ENCODE peak calls at places on chromosome 12, in seven cellular contexts. One of them, this sample, is unnamed.
A peak's percentile ranks its signal among the peaks of the same experiment; 100 is the strongest.

GRCh38 chr12:48159976-48160525 is 2.7 kb upstream of the ASB8 start:
- DNase-seq in fibroblast of lung: peak; percentile 54
- DNase-seq in AG09319: peak; percentile 34
- DNase-seq in posterior cingulate gyrus: no peak
- DNase-seq in aorta: no peak
- DNase-seq in Calu3: no peak
- DNase-seq in SW 1271: no peak
- DNase-seq in this sample: no peak

GRCh38 chr12:118136559-118137003 is 657 bp downstream of the PEBP1 start:
- DNase-seq in fibroblast of lung: peak; percentile 53
- DNase-seq in AG09319: no peak
- DNase-seq in posterior cingulate gyrus: peak; percentile 24
- DNase-seq in aorta: peak; percentile 88
- DNase-seq in Calu3: peak; percentile 24
- DNase-seq in SW 1271: no peak
- DNase-seq in this sample: peak; percentile 44

GRCh38 chr12:57890191-57891120 is 43.9 kb upstream of the CTDSP2 start:
- DNase-seq in fibroblast of lung: peak; percentile 64
- DNase-seq in AG09319: no peak
- DNase-seq in posterior cingulate gyrus: no peak
- DNase-seq in aorta: no peak
- DNase-seq in Calu3: no peak
- DNase-seq in SW 1271: no peak
- DNase-seq in this sample: peak; percentile 56

GRCh38 chr12:87801860-87802720 is 227.1 kb downstream of the C12orf50 start:
- DNase-seq in fibroblast of lung: peak; percentile 57
- DNase-seq in AG09319: no peak
- DNase-seq in posterior cingulate gyrus: no peak
- DNase-seq in aorta: no peak
- DNase-seq in Calu3: no peak
- DNase-seq in SW 1271: no peak
- DNase-seq in this sample: peak; percentile 52

GRCh38 chr12:104340177-104340576 is 36.6 kb downstream of the EID3 start:
- DNase-seq in fibroblast of lung: peak; percentile 67
- DNase-seq in AG09319: no peak
- DNase-seq in posterior cingulate gyrus: no peak
- DNase-seq in aorta: no peak
- DNase-seq in Calu3: no peak
- DNase-seq in SW 1271: no peak
- DNase-seq in this sample: peak; percentile 56

GRCh38 chr12:32920506-32921085 is 24.0 kb upstream of the PKP2 start:
- DNase-seq in fibroblast of lung: peak; percentile 47
- DNase-seq in AG09319: no peak
- DNase-seq in posterior cingulate gyrus: no peak
- DNase-seq in aorta: no peak
- DNase-seq in Calu3: peak; percentile 37
- DNase-seq in SW 1271: peak; percentile 49
- DNase-seq in this sample: peak; percentile 28

GRCh38 chr12:122949405-122949804 is 16.9 kb downstream of the ABCB9 start:
- DNase-seq in fibroblast of lung: no peak
- DNase-seq in AG09319: no peak
- DNase-seq in posterior cingulate gyrus: no peak
- DNase-seq in aorta: no peak
- DNase-seq in Calu3: no peak
- DNase-seq in SW 1271: no peak
- DNase-seq in this sample: no peak

GRCh38 chr12:69608114-69608513 is 2.6 kb downstream of the LRRC10 start:
- DNase-seq in fibroblast of lung: no peak
- DNase-seq in AG09319: no peak
- DNase-seq in posterior cingulate gyrus: no peak
- DNase-seq in aorta: no peak
- DNase-seq in Calu3: no peak
- DNase-seq in SW 1271: no peak
- DNase-seq in this sample: peak; percentile 43

GRCh38 chr12:52699960-52700359 is 3.4 kb downstream of the KRT77 start:
- DNase-seq in fibroblast of lung: no peak
- DNase-seq in AG09319: no peak
- DNase-seq in posterior cingulate gyrus: no peak
- DNase-seq in aorta: no peak
- DNase-seq in Calu3: no peak
- DNase-seq in SW 1271: no peak
- DNase-seq in this sample: no peak

GRCh38 chr12:56628671-56629458 is 1.3 kb downstream of the BAZ2A start:
- DNase-seq in fibroblast of lung: peak; percentile 43
- DNase-seq in AG09319: peak; percentile 72
- DNase-seq in posterior cingulate gyrus: no peak
- DNase-seq in aorta: peak; percentile 86
- DNase-seq in Calu3: peak; percentile 55
- DNase-seq in SW 1271: peak; percentile 61
- DNase-seq in this sample: peak; percentile 71

This sample was measured in fibroblast of pulmonary artery.